ENCODE peak calls at places on chromosomes 13 and 19, in six cellular contexts. One of them, this sample, is unnamed.
A peak's percentile ranks its signal among the peaks of the same experiment; 100 is the strongest.

GRCh38 chr13:72565893-72566292 is 161.5 kb downstream of the MZT1 start:
- DNase-seq in body of pancreas: no peak
- DNase-seq in heart left ventricle: no peak
- DNase-seq in HCT116: peak; percentile 10
- DNase-seq in lower leg skin: no peak
- DNase-seq in tibial nerve: no peak
- DNase-seq in this sample: no peak

GRCh38 chr19:17515408-17516149 is 4.1 kb downstream of the PGLS start:
- DNase-seq in body of pancreas: no peak
- DNase-seq in heart left ventricle: no peak
- DNase-seq in HCT116: no peak
- DNase-seq in lower leg skin: no peak
- DNase-seq in tibial nerve: no peak
- DNase-seq in this sample: no peak

GRCh38 chr19:39692166-39692565 is 12.1 kb upstream of the LGALS14 start:
- DNase-seq in body of pancreas: peak; percentile 58
- DNase-seq in heart left ventricle: no peak
- DNase-seq in HCT116: no peak
- DNase-seq in lower leg skin: no peak
- DNase-seq in tibial nerve: no peak
- DNase-seq in this sample: no peak

GRCh38 chr19:7861619-7862412 is 12.4 kb downstream of the PRR36 start:
- DNase-seq in body of pancreas: no peak
- DNase-seq in heart left ventricle: no peak
- DNase-seq in HCT116: no peak
- DNase-seq in lower leg skin: no peak
- DNase-seq in tibial nerve: no peak
- DNase-seq in this sample: no peak

GRCh38 chr13:51146667-51147066 is 35.6 kb upstream of the C13orf42 start:
- DNase-seq in body of pancreas: no peak
- DNase-seq in heart left ventricle: no peak
- DNase-seq in HCT116: no peak
- DNase-seq in lower leg skin: no peak
- DNase-seq in tibial nerve: no peak
- DNase-seq in this sample: no peak

GRCh38 chr13:46050771-46051170 is 1.8 kb downstream of the ZC3H13 start:
- DNase-seq in body of pancreas: no peak
- DNase-seq in heart left ventricle: no peak
- DNase-seq in HCT116: no peak
- DNase-seq in lower leg skin: no peak
- DNase-seq in tibial nerve: no peak
- DNase-seq in this sample: no peak

GRCh38 chr19:12788682-12789097 is 2.6 kb upstream of the JUNB start:
- DNase-seq in body of pancreas: peak; percentile 88
- DNase-seq in heart left ventricle: peak; percentile 92
- DNase-seq in HCT116: no peak
- DNase-seq in lower leg skin: peak; percentile 72
- DNase-seq in tibial nerve: no peak
- DNase-seq in this sample: peak; percentile 81

GRCh38 chr13:41058229-41059070 is 2.9 kb upstream of the WBP4 start:
- DNase-seq in body of pancreas: peak; percentile 29
- DNase-seq in heart left ventricle: no peak
- DNase-seq in HCT116: no peak
- DNase-seq in lower leg skin: no peak
- DNase-seq in tibial nerve: no peak
- DNase-seq in this sample: no peak

GRCh38 chr19:3697094-3697493 is 3.2 kb downstream of the PIP5K1C start:
- DNase-seq in body of pancreas: no peak
- DNase-seq in heart left ventricle: no peak
- DNase-seq in HCT116: no peak
- DNase-seq in lower leg skin: no peak
- DNase-seq in tibial nerve: no peak
- DNase-seq in this sample: no peak

GRCh38 chr19:50308991-50309390 is 20.2 kb downstream of the KCNC3 start:
- DNase-seq in body of pancreas: no peak
- DNase-seq in heart left ventricle: peak; percentile 59
- DNase-seq in HCT116: no peak
- DNase-seq in lower leg skin: no peak
- DNase-seq in tibial nerve: no peak
- DNase-seq in this sample: no peak

GRCh38 chr13:106177146-106177545 is 358.3 kb downstream of the EFNB2 start:
- DNase-seq in body of pancreas: no peak
- DNase-seq in heart left ventricle: no peak
- DNase-seq in HCT116: no peak
- DNase-seq in lower leg skin: no peak
- DNase-seq in tibial nerve: no peak
- DNase-seq in this sample: no peak

GRCh38 chr13:19910336-19911072 is 47.1 kb upstream of the ZMYM5 start:
- DNase-seq in body of pancreas: no peak
- DNase-seq in heart left ventricle: no peak
- DNase-seq in HCT116: peak; percentile 43
- DNase-seq in lower leg skin: no peak
- DNase-seq in tibial nerve: no peak
- DNase-seq in this sample: peak; percentile 29

GRCh38 chr19:40232949-40233810 is 6.7 kb upstream of the CCNP start:
- DNase-seq in body of pancreas: no peak
- DNase-seq in heart left ventricle: peak; percentile 60
- DNase-seq in HCT116: no peak
- DNase-seq in lower leg skin: no peak
- DNase-seq in tibial nerve: no peak
- DNase-seq in this sample: no peak

GRCh38 chr13:44815507-44816074 is 173.7 kb downstream of the NUFIP1 start:
- DNase-seq in body of pancreas: peak; percentile 65
- DNase-seq in heart left ventricle: no peak
- DNase-seq in HCT116: peak; percentile 67
- DNase-seq in lower leg skin: peak; percentile 47
- DNase-seq in tibial nerve: no peak
- DNase-seq in this sample: no peak

GRCh38 chr13:110815471-110816204 is 99.2 kb downstream of the ANKRD10 start:
- DNase-seq in body of pancreas: no peak
- DNase-seq in heart left ventricle: no peak
- DNase-seq in HCT116: no peak
- DNase-seq in lower leg skin: no peak
- DNase-seq in tibial nerve: no peak
- DNase-seq in this sample: no peak

GRCh38 chr13:52809310-52809769 is 39.1 kb downstream of the PCDH8 start:
- DNase-seq in body of pancreas: peak; percentile 64
- DNase-seq in heart left ventricle: no peak
- DNase-seq in HCT116: peak; percentile 72
- DNase-seq in lower leg skin: no peak
- DNase-seq in tibial nerve: no peak
- DNase-seq in this sample: peak; percentile 28

GRCh38 chr13:66200555-66200954 is 1029.6 kb downstream of the PCDH9 start:
- DNase-seq in body of pancreas: no peak
- DNase-seq in heart left ventricle: no peak
- DNase-seq in HCT116: no peak
- DNase-seq in lower leg skin: no peak
- DNase-seq in tibial nerve: no peak
- DNase-seq in this sample: no peak

GRCh38 chr19:14985133-14985532 is 5.5 kb upstream of the SLC1A6 start:
- DNase-seq in body of pancreas: no peak
- DNase-seq in heart left ventricle: no peak
- DNase-seq in HCT116: no peak
- DNase-seq in lower leg skin: no peak
- DNase-seq in tibial nerve: no peak
- DNase-seq in this sample: no peak

DNA sequence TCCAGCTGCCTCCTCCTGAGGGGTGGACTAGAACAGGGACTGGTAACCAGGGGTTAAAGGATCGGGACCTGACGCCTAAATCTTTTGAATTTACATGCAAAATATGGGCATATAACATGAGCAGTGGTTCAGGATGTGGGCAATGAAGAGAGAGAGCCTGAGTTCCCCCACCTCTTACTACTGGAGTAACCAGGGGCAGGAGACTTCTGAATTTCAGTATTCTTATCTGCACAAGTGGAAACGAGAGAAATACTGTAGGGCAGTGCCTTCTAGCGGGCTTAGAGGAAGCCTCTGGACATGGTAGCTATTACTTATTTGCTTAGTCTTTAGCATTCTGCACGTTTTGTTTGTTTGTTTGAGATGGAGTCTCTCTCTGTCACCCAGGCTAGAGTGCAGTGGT is 26.3 kb downstream of the BCAT2 start:
- DNase-seq in body of pancreas: peak; percentile 68
- DNase-seq in heart left ventricle: no peak
- DNase-seq in HCT116: no peak
- DNase-seq in lower leg skin: no peak
- DNase-seq in tibial nerve: no peak
- DNase-seq in this sample: no peak
- TF ChIP-seq CTCF in body of pancreas: peak; percentile 49
- TF ChIP-seq CTCF in heart left ventricle: no peak
- TF ChIP-seq CTCF in HCT116: no peak
- TF ChIP-seq CTCF in lower leg skin: no peak
- TF ChIP-seq CTCF in tibial nerve: no peak
- TF ChIP-seq CTCF in this sample: no peak

GRCh38 chr13:49210669-49211068 is 9.5 kb upstream of the MLNR start:
- DNase-seq in body of pancreas: no peak
- DNase-seq in heart left ventricle: no peak
- DNase-seq in HCT116: no peak
- DNase-seq in lower leg skin: no peak
- DNase-seq in tibial nerve: no peak
- DNase-seq in this sample: no peak
- TF ChIP-seq POLR2A in body of pancreas: no peak
- TF ChIP-seq POLR2A in heart left ventricle: no peak
- TF ChIP-seq POLR2A in HCT116: no peak
- TF ChIP-seq POLR2A in lower leg skin: no peak
- TF ChIP-seq POLR2A in tibial nerve: no peak
- TF ChIP-seq POLR2A in this sample: no peak

GRCh38 chr13:95641291-95641811 is 3.2 kb downstream of the DZIP1 start:
- DNase-seq in body of pancreas: no peak
- DNase-seq in heart left ventricle: no peak
- DNase-seq in HCT116: no peak
- DNase-seq in lower leg skin: no peak
- DNase-seq in tibial nerve: no peak
- DNase-seq in this sample: no peak
- H3K4me3 ChIP-seq in body of pancreas: no peak overlapping the region
- H3K4me3 ChIP-seq in heart left ventricle: peak overlapping the region; percentile 57
- H3K4me3 ChIP-seq in HCT116: no peak overlapping the region
- H3K4me3 ChIP-seq in lower leg skin: no peak overlapping the region
- H3K4me3 ChIP-seq in tibial nerve: peak overlapping the region; percentile 35
- H3K4me3 ChIP-seq in this sample: peak overlapping the region; percentile 47

DNA sequence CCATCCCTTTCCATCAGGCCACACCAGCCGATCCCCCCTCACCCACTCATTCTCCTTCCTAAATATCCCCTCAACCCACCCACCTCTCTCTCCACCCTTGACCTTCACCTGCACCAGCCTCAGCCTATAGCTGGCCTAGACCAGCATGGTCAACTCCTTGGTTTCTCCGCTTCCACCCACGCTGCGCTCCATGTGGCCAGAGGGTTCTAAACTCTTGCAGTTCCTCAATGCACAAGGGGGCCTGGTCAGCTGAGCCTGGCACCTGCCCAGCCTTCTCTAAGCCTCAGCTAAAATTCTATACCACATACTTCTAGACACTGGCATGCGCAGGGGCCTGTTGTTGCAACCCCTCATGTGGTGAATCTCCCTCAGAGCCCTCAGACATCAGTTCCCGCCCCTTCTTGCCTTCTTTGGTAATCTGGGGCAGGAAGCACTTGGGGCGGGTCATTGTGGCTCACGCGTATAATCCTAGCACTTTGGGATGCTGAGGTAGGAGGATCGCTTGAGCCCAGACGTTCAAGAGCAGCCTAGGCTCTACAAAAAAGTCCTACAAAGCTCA is 19.7 kb upstream of the LDLR start:
- DNase-seq in body of pancreas: no peak
- DNase-seq in heart left ventricle: no peak
- DNase-seq in HCT116: no peak
- DNase-seq in lower leg skin: no peak
- DNase-seq in tibial nerve: no peak
- DNase-seq in this sample: no peak
- TF ChIP-seq CTCF in body of pancreas: no peak
- TF ChIP-seq CTCF in heart left ventricle: no peak
- TF ChIP-seq CTCF in HCT116: no peak
- TF ChIP-seq CTCF in lower leg skin: no peak
- TF ChIP-seq CTCF in tibial nerve: no peak
- TF ChIP-seq CTCF in this sample: no peak

GRCh38 chr19:2280633-2281264 is 1.2 kb downstream of the PEAK3 start:
- DNase-seq in body of pancreas: peak; percentile 71
- DNase-seq in heart left ventricle: no peak
- DNase-seq in HCT116: no peak
- DNase-seq in lower leg skin: no peak
- DNase-seq in tibial nerve: no peak
- DNase-seq in this sample: no peak

GRCh38 chr19:2277138-2277537 is 4.8 kb downstream of the PEAK3 start:
- DNase-seq in body of pancreas: no peak
- DNase-seq in heart left ventricle: no peak
- DNase-seq in HCT116: no peak
- DNase-seq in lower leg skin: no peak
- DNase-seq in tibial nerve: no peak
- DNase-seq in this sample: no peak

GRCh38 chr19:2275588-2276428 is 6.2 kb downstream of the PEAK3 start:
- DNase-seq in body of pancreas: no peak
- DNase-seq in heart left ventricle: peak; percentile 64
- DNase-seq in HCT116: no peak
- DNase-seq in lower leg skin: no peak
- DNase-seq in tibial nerve: no peak
- DNase-seq in this sample: peak; percentile 63

GRCh38 chr19:2276429-2276989 is 5.5 kb downstream of the PEAK3 start:
- DNase-seq in body of pancreas: no peak
- DNase-seq in heart left ventricle: no peak
- DNase-seq in HCT116: no peak
- DNase-seq in lower leg skin: no peak
- DNase-seq in tibial nerve: no peak
- DNase-seq in this sample: no peak

GRCh38 chr19:2278504-2279158 is 3.3 kb downstream of the PEAK3 start:
- DNase-seq in body of pancreas: no peak
- DNase-seq in heart left ventricle: no peak
- DNase-seq in HCT116: no peak
- DNase-seq in lower leg skin: no peak
- DNase-seq in tibial nerve: no peak
- DNase-seq in this sample: no peak
- TF ChIP-seq POLR2A in body of pancreas: no peak
- TF ChIP-seq POLR2A in heart left ventricle: no peak
- TF ChIP-seq POLR2A in HCT116: no peak
- TF ChIP-seq POLR2A in lower leg skin: no peak
- TF ChIP-seq POLR2A in tibial nerve: no peak
- TF ChIP-seq POLR2A in this sample: no peak